ENCODE peak calls at places on chromosomes 7 and 10, in nine cellular contexts. R, L, O, X, M, G, I, T and S are unnamed samples.

GRCh38 chr10:96701265-96701664 is 19.0 kb downstream of the PIK3AP1 start:
- DNase-seq in R (no peak), L (no peak), O (no peak), X (no peak), M (no peak), G (no peak), I (peak), T (no peak), S (no peak)

GRCh38 chr7:16471933-16472332 is 6.4 kb upstream of the SOSTDC1 start:
- DNase-seq in R (no peak), L (no peak), O (no peak), X (no peak), M (no peak), G (no peak), I (no peak), T (no peak), S (no peak)

GRCh38 chr7:29102554-29103151 is 43.7 kb downstream of the CPVL start:
- DNase-seq in R (peak), L (peak), O (peak), X (peak), M (no peak), G (peak), I (peak), T (peak), S (peak)

GRCh38 chr7:81882086-81882485 is 112.2 kb upstream of the HGF start:
- DNase-seq in R (peak), L (no peak), O (no peak), X (no peak), M (no peak), G (no peak), I (no peak), T (no peak), S (no peak)

GRCh38 chr7:4871056-4871680 is 9.3 kb upstream of the PAPOLB start:
- DNase-seq in R (no peak), L (no peak), O (no peak), X (no peak), M (no peak), G (no peak), I (no peak), T (no peak), S (no peak)

GRCh38 chr7:134365341-134366054 is 48.8 kb upstream of the SLC35B4 start:
- DNase-seq in R (peak), L (no peak), O (peak), X (no peak), M (no peak), G (no peak), I (no peak), T (no peak), S (no peak)

GRCh38 chr10:5861269-5862031 is 28.2 kb downstream of the ANKRD16 start:
- DNase-seq in R (peak), L (no peak), O (peak), X (no peak), M (peak), G (peak), I (no peak), T (peak), S (no peak)

GRCh38 chr7:74606101-74606908 is 51.2 kb upstream of the GTF2I start:
- DNase-seq in R (peak), L (no peak), O (peak), X (no peak), M (no peak), G (peak), I (peak), T (no peak), S (peak)

GRCh38 chr10:11823122-11823988 is at the start of gene PROSER2:
- DNase-seq in R (peak), L (peak), O (peak), X (no peak), M (no peak), G (no peak), I (no peak), T (no peak), S (peak)

GRCh38 chr10:69201045-69201444 is 19.1 kb upstream of the HKDC1 start:
- DNase-seq in R (peak), L (no peak), O (no peak), X (no peak), M (no peak), G (no peak), I (no peak), T (no peak), S (no peak)

GRCh38 chr10:103843854-103844567 is 11.4 kb downstream of the SH3PXD2A start:
- DNase-seq in R (peak), L (peak), O (no peak), X (no peak), M (no peak), G (no peak), I (no peak), T (no peak), S (peak)

GRCh38 chr7:92717601-92717981 is 118.8 kb downstream of the CDK6 start:
- DNase-seq in R (peak), L (no peak), O (peak), X (no peak), M (no peak), G (no peak), I (no peak), T (no peak), S (no peak)

GRCh38 chr10:25786181-25786580 is 147.8 kb upstream of the MYO3A start:
- DNase-seq in R (no peak), L (no peak), O (no peak), X (no peak), M (no peak), G (no peak), I (no peak), T (no peak), S (no peak)

GRCh38 chr10:60762554-60762953 is 15.7 kb upstream of the CDK1 start:
- DNase-seq in R (no peak), L (no peak), O (no peak), X (no peak), M (no peak), G (no peak), I (no peak), T (no peak), S (no peak)

GRCh38 chr10:93417886-93418285 is 64.2 kb downstream of the MYOF start:
- DNase-seq in R (no peak), L (peak), O (no peak), X (no peak), M (no peak), G (no peak), I (no peak), T (no peak), S (no peak)

GRCh38 chr7:22433710-22434460 is 66.1 kb downstream of the STEAP1B start:
- DNase-seq in R (peak), L (peak), O (peak), X (no peak), M (no peak), G (peak), I (no peak), T (no peak), S (no peak)

GRCh38 chr7:148481965-148482626 is 108.5 kb upstream of the C7orf33 start:
- DNase-seq in R (no peak), L (peak), O (no peak), X (no peak), M (no peak), G (no peak), I (peak), T (no peak), S (no peak)

GRCh38 chr7:143437568-143437967 is 5.7 kb upstream of the TAS2R60 start:
- DNase-seq in R (no peak), L (no peak), O (no peak), X (no peak), M (no peak), G (no peak), I (no peak), T (no peak), S (no peak)

GRCh38 chr7:39386718-39387117 is 179.5 kb upstream of the YAE1 start:
- DNase-seq in R (no peak), L (no peak), O (no peak), X (no peak), M (no peak), G (no peak), I (no peak), T (no peak), S (no peak)

GRCh38 chr7:78296036-78296435 is 497.5 kb downstream of the PHTF2 start:
- DNase-seq in R (peak), L (no peak), O (no peak), X (no peak), M (no peak), G (no peak), I (no peak), T (no peak), S (no peak)

GRCh38 chr10:70907619-70908425 is 19.5 kb upstream of the PCBD1 start:
- DNase-seq in R (no peak), L (peak), O (no peak), X (no peak), M (no peak), G (no peak), I (no peak), T (no peak), S (no peak)

GRCh38 chr7:24192053-24192452 is 91.9 kb upstream of the NPY start:
- DNase-seq in R (no peak), L (no peak), O (peak), X (no peak), M (no peak), G (no peak), I (no peak), T (peak), S (no peak)

GRCh38 chr7:41933427-41933826 is 230.5 kb upstream of the INHBA start:
- DNase-seq in R (no peak), L (no peak), O (no peak), X (no peak), M (no peak), G (no peak), I (no peak), T (no peak), S (no peak)

GRCh38 chr7:50119815-50120637 is 27.0 kb upstream of the ZPBP start:
- DNase-seq in R (no peak), L (no peak), O (peak), X (no peak), M (no peak), G (no peak), I (peak), T (no peak), S (no peak)
- H3K4me3 ChIP-seq in R (no peak), L (no peak), O (no peak), X (no peak), M (no peak), G (no peak), I (no peak), T (no peak), S (no peak)

GRCh38 chr7:832292-832967 is at the start of gene SUN1:
- DNase-seq in R (peak), L (no peak), O (peak), X (no peak), M (peak), G (peak), I (no peak), T (no peak), S (no peak)
- H3K4me3 ChIP-seq in R (peak), L (no peak), O (peak), X (no peak), M (peak), G (no peak), I (no peak), T (peak), S (no peak)

GRCh38 chr7:80740778-80741545 is 102.5 kb downstream of the CD36 start:
- DNase-seq in R (peak), L (no peak), O (peak), X (no peak), M (no peak), G (no peak), I (no peak), T (no peak), S (no peak)
- H3K4me3 ChIP-seq in R (no peak), L (no peak), O (peak), X (no peak), M (no peak), G (no peak), I (no peak), T (no peak), S (no peak)

DNA sequence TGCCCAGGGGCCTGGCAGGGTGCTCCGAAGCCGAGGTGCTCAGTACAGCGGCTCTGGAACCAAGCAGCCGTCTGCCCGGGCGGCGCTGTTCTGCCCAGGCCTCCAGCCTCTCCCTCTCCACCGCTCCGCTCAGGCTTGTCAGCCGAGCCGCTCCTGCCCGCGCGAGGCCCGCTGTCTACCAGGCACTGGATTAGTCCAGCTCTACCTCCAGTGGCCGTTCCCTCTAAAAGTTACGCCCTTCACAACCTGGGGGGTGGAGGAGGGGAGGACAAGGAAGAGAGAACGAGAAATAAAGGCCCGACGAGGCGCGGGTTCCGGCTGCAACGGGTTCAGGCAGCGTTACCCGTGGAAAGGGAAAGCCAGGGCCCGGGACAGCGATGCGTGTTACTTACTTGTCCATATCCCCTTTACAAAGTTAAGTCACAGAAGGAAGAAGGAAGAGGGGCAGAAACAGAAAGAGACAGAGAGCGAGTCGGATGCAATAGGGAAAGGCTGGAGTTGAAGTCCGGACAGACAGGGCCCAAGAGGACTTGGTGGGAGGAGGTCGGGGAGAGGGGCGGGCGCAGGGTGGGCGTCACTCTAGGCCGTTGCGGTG is 2.9 kb downstream of the SP8 start:
- DNase-seq in R (peak), L (no peak), O (peak), X (no peak), M (no peak), G (no peak), I (no peak), T (no peak), S (peak)
- H3K4me3 ChIP-seq in R (peak), L (no peak), O (peak), X (no peak), M (peak), G (no peak), I (no peak), T (no peak), S (peak)

GRCh38 chr10:111656066-111656465 is 527.5 kb downstream of the GPAM start:
- DNase-seq in R (peak), L (no peak), O (no peak), X (no peak), M (no peak), G (no peak), I (no peak), T (no peak), S (no peak)

GRCh38 chr10:111646021-111646420 is 537.5 kb downstream of the GPAM start:
- DNase-seq in R (peak), L (no peak), O (no peak), X (no peak), M (no peak), G (no peak), I (no peak), T (no peak), S (no peak)

GRCh38 chr10:111648046-111648445 is 535.5 kb downstream of the GPAM start:
- DNase-seq in R (peak), L (no peak), O (no peak), X (no peak), M (no peak), G (no peak), I (no peak), T (no peak), S (no peak)

GRCh38 chr10:111650088-111650487 is 533.5 kb downstream of the GPAM start:
- DNase-seq in R (no peak), L (no peak), O (no peak), X (no peak), M (no peak), G (no peak), I (peak), T (no peak), S (no peak)
- H3K4me3 ChIP-seq in R (no peak), L (no peak), O (no peak), X (no peak), M (no peak), G (no peak), I (no peak), T (no peak), S (no peak)

GRCh38 chr7:75820688-75821087 is 7.1 kb upstream of the CCL24 start:
- DNase-seq in R (no peak), L (no peak), O (no peak), X (no peak), M (no peak), G (no peak), I (no peak), T (no peak), S (no peak)
- H3K4me3 ChIP-seq in R (no peak), L (no peak), O (no peak), X (no peak), M (no peak), G (no peak), I (no peak), T (no peak), S (no peak)

DNA sequence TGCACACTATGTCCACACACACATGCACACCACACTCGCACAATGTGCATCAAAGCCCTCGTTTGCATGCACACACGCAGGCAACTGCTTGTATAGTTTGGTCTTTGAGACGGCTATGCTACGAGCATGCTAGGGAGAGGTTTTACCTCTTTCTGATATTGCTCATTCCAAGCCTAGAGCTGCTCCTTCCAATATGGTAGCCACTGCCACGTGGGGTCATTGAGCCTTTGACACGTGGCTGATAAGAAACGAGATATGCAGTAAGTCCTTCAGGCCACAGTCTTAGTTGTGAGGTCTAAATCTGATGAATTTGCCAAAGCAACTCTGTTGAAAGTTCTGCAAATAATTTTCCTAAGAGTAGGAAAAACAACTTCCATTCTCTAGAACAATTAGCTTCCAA is 204.4 kb downstream of the KLF6 start:
- DNase-seq in R (no peak), L (no peak), O (no peak), X (no peak), M (no peak), G (no peak), I (no peak), T (no peak), S (no peak)
- H3K4me3 ChIP-seq in R (no peak), L (no peak), O (no peak), X (no peak), M (no peak), G (no peak), I (no peak), T (no peak), S (no peak)

GRCh38 chr10:102396751-102397151 is 1.2 kb downstream of the NFKB2 start:
- DNase-seq in R (no peak), L (no peak), O (no peak), X (no peak), M (no peak), G (no peak), I (no peak), T (no peak), S (no peak)

GRCh38 chr10:102400061-102400460 is 4.6 kb downstream of the NFKB2 start:
- DNase-seq in R (no peak), L (no peak), O (no peak), X (no peak), M (no peak), G (no peak), I (no peak), T (no peak), S (no peak)

GRCh38 chr10:102397222-102398171 is 2.0 kb downstream of the NFKB2 start:
- DNase-seq in R (no peak), L (no peak), O (no peak), X (no peak), M (no peak), G (no peak), I (no peak), T (no peak), S (no peak)

GRCh38 chr10:102399217-102400021 is 3.9 kb downstream of the NFKB2 start:
- DNase-seq in R (peak), L (peak), O (peak), X (peak), M (no peak), G (peak), I (peak), T (peak), S (peak)

DNA sequence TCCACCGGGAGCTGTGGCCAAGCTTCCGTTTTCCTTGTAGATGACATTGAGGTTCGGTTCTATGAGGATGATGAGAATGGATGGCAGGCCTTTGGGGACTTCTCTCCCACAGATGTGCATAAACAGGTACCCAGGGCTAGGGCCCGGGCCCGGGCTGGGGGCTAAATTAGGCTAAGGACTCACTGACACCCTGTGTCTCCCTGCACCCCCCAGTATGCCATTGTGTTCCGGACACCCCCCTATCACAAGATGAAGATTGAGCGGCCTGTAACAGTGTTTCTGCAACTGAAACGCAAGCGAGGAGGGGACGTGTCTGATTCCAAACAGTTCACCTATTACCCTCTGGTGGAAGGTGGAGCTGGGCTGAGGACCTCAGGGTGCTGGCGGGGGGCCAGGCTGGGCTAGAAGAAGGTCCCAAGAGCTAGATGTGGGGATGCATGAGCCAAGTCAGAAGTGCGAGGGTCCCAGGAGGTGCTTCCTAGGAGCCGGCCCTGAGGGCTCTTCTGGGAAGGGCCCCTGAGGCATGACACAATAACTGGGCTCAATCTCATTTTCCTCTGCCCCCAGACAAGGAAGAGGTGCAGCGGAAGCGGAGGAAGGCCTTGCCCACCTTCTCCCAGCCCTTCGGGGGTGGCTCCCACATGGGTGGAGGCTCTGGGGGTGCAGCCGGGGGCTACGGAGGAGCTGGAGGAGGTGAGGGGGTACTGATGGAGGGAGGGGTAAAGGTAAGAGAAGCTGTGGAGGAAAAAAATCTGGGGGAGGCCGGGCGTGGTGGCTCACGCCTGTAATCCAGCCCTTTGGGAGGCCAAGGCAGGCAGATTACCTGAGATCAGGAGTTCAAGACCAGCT is 2.9 kb downstream of the NFKB2 start:
- DNase-seq in R (no peak), L (no peak), O (no peak), X (no peak), M (no peak), G (no peak), I (no peak), T (no peak), S (no peak)
- H3K4me3 ChIP-seq in R (peak), L (no peak), O (no peak), X (peak), M (no peak), G (no peak), I (peak), T (no peak), S (peak)